ENCODE peak calls at places on chromosomes 5 and 9, in five cellular contexts. C, K, M, L and Z are unnamed samples.

GRCh38 chr9:86454701-86455402 is 100.6 kb upstream of the TUT7 start:
- DNase-seq in C (no peak), L (peak; percentile 31), K (no peak), M (no peak), Z (no peak)

GRCh38 chr5:142979636-142980035 is 209.5 kb downstream of the ARHGAP26 start:
- DNase-seq in L (no peak), C (peak; percentile 44), M (no peak), K (no peak), Z (no peak)

GRCh38 chr5:173907686-173908371 is 19.7 kb downstream of the CPEB4 start:
- DNase-seq in L (no peak), M (no peak), C (no peak), K (no peak), Z (no peak)

GRCh38 chr9:3687136-3687535 is 161.3 kb upstream of the RFX3 start:
- DNase-seq in M (no peak), C (no peak), L (no peak), K (no peak), Z (no peak)

GRCh38 chr5:94968507-94969095 is 316.3 kb downstream of the MCTP1 start:
- DNase-seq in M (no peak), K (peak; percentile 59), L (peak; percentile 33), C (peak; percentile 31), Z (peak; percentile 70)

GRCh38 chr5:50711280-50711679 is 44.8 kb downstream of the PARP8 start:
- DNase-seq in L (no peak), C (no peak), K (no peak), M (no peak), Z (peak; percentile 61)

GRCh38 chr9:129509508-129509907 is 111.4 kb downstream of the C9orf50 start:
- DNase-seq in M (no peak), C (no peak), L (no peak), K (no peak), Z (peak; percentile 96)

GRCh38 chr9:95516221-95516735 is 493 bp downstream of the PTCH1 start:
- DNase-seq in L (no peak), C (no peak), K (no peak), M (no peak), Z (no peak)

GRCh38 chr5:5652181-5652580 is 229.7 kb downstream of the ICE1 start:
- DNase-seq in M (no peak), C (no peak), K (no peak), L (no peak), Z (no peak)

GRCh38 chr9:70411141-70411929 is 3.1 kb downstream of the KLF9 start:
- DNase-seq in K (no peak), L (no peak), C (no peak), M (no peak), Z (peak; percentile 84)

GRCh38 chr9:114507726-114508125 is 2.5 kb upstream of the WHRN start:
- DNase-seq in C (no peak), K (peak; percentile 32), M (no peak), L (no peak), Z (peak; percentile 46)

GRCh38 chr9:76557674-76558073 is 98.7 kb downstream of the GCNT1 start:
- DNase-seq in C (no peak), K (no peak), L (no peak), M (no peak), Z (no peak)

GRCh38 chr9:88538311-88539085 is 3.5 kb downstream of the NXNL2 start:
- DNase-seq in M (no peak), L (no peak), K (no peak), C (no peak), Z (no peak)

GRCh38 chr5:51225671-51226419 is 157.4 kb upstream of the ISL1 start:
- DNase-seq in M (no peak), C (no peak), L (no peak), K (no peak), Z (no peak)

GRCh38 chr5:34022131-34022705 is 14.4 kb upstream of the AMACR start:
- DNase-seq in C (no peak), M (no peak), L (no peak), K (no peak), Z (no peak)

GRCh38 chr9:136312436-136312835 is 8.5 kb upstream of the CCDC187 start:
- DNase-seq in K (no peak), M (no peak), L (no peak), C (no peak), Z (peak; percentile 55)

GRCh38 chr9:104855837-104856236 is 72.1 kb downstream of the ABCA1 start:
- DNase-seq in K (no peak), L (no peak), M (no peak), C (no peak), Z (no peak)

GRCh38 chr5:38069360-38069759 is 189.0 kb upstream of the EGFLAM start:
- DNase-seq in L (peak; percentile 3), M (no peak), C (no peak), K (no peak), Z (peak; percentile 27)

GRCh38 chr9:90860382-90860781 is 58.8 kb downstream of the SYK start:
- DNase-seq in K (no peak), C (peak; percentile 6), L (no peak), M (no peak), Z (no peak)

GRCh38 chr9:128128836-128129590 is 1.5 kb upstream of the PTGES2 start:
- DNase-seq in M (no peak), C (no peak), L (no peak), K (no peak), Z (no peak)
- H2BK12ac ChIP-seq in M (no peak overlapping the region), C (no peak overlapping the region), L (no peak overlapping the region), K (no peak overlapping the region), Z (peak overlapping the region; percentile 21)

DNA sequence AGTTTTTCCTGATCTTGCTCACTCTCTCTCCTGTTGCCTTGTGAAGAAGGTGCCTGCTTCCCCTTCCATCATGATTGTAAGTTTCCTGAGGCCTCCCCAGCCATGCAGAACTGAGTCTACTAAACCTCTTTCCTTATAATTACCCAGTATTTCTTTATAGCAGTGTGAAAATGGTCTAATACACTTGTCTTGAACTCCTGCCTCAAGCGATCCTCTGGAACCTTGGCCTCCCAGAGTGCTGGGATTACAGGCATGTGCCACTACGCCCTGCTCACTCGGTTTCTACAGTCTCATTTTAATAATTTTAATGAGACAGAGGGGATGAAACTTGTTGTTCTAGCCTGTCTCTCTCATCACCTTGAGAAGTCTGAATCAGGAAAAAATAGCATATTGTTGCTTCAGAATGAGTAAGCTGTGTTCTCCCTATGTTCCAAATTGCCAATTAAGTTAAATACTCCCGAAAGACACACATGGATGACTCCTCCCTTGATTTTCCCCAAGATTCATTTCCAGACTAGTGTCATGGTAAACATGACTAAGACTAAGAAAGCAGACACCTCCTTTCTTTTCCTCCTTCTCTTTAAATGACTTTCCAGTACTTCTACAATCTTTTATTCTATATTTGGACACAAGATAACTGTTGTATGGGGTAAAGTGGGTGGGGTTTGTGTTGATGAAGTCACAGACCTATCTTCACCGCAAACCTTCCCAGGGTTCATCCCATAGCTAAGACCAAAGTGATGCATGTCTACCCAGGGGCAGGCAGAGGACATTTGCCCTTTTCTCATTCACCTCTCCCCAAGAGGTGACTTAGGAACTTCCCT is 7.8 kb upstream of the DNAJC18 start:
- DNase-seq in L (no peak), C (no peak), M (no peak), K (no peak), Z (peak; percentile 59)
- H2BK5ac ChIP-seq in L (no peak overlapping the region), C (no peak overlapping the region), M (no peak overlapping the region), K (no peak overlapping the region), Z (no peak overlapping the region)

DNA sequence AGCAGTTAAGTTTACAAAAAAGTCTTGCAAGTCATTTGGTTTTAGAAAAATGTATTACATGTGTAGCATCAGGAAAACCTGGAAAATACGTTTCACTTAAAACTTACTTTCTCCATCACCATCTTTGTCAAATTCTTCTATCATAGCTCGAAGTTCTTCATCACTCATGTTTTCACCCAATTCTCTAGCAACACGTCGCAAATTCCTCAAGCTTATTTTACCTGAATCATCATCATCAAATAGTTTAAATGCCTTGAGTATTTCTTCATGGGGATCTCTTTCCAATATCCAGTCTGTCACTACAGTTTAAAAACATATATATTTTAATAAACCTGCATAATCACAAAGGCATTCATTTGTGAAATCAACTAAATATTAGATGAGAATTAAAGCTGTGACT is 10.3 kb downstream of the CETN3 start:
- DNase-seq in L (no peak), M (no peak), C (no peak), K (no peak), Z (no peak)
- H2BK12ac ChIP-seq in L (no peak overlapping the region), M (no peak overlapping the region), C (no peak overlapping the region), K (no peak overlapping the region), Z (no peak overlapping the region)

DNA sequence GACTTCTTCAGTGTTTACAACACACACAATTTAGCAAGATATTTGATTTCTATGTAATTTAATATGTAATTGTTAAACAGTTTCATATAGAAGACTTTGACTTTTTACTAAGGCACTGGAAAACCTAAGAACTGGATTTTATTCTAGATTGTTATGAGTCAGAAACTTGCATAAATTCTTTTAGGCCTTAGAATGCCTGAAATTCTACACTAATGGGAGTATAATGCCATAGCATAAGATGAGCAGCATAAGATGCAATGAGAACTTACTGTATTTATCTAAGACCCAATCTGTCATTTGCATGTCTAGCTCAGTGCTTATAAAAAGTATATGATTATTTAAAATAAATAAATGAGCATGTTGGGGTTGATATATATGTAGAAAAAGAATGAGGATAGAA is 285.2 kb downstream of the CDH12 start:
- DNase-seq in C (no peak), M (no peak), L (no peak), K (no peak), Z (no peak)
- H2BK5ac ChIP-seq in C (no peak overlapping the region), M (no peak overlapping the region), L (no peak overlapping the region), K (no peak overlapping the region), Z (no peak overlapping the region)

DNA sequence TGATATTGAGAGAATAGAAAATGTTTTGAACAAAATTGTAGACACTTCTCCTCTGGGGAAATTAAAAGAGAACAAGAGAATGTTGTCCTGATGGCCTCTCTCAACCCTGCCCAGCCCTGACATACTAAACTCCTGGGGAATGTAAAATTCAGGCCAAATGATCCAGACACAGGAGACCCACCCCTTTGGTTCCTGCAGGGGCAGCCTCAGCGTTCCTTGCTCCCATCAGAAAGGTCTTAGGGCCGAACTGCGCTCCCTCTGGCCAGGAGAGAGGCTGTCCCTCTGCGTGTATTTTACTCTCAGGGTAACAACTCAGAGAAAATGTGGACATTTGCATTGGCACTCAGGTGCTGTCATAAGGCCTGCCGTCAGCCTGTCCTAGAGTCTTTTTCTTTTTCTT is 616.3 kb upstream of the KLF4 start:
- DNase-seq in K (no peak), L (no peak), C (peak; percentile 74), M (no peak), Z (no peak)
- H2BK12ac ChIP-seq in K (no peak overlapping the region), L (no peak overlapping the region), C (no peak overlapping the region), M (no peak overlapping the region), Z (no peak overlapping the region)

GRCh38 chr5:176491056-176491646 is 43.0 kb downstream of the FAF2 start:
- DNase-seq in M (no peak), L (no peak), K (no peak), C (no peak), Z (no peak)

GRCh38 chr5:176491901-176492300 is 43.7 kb downstream of the FAF2 start:
- DNase-seq in C (no peak), K (no peak), L (no peak), M (no peak), Z (no peak)

GRCh38 chr5:176489077-176489476 is 40.9 kb downstream of the FAF2 start:
- DNase-seq in L (no peak), C (no peak), K (no peak), M (no peak), Z (no peak)

GRCh38 chr5:176492431-176492830 is 44.2 kb downstream of the FAF2 start:
- DNase-seq in K (no peak), L (peak; percentile 42), C (no peak), M (no peak), Z (no peak)

DNA sequence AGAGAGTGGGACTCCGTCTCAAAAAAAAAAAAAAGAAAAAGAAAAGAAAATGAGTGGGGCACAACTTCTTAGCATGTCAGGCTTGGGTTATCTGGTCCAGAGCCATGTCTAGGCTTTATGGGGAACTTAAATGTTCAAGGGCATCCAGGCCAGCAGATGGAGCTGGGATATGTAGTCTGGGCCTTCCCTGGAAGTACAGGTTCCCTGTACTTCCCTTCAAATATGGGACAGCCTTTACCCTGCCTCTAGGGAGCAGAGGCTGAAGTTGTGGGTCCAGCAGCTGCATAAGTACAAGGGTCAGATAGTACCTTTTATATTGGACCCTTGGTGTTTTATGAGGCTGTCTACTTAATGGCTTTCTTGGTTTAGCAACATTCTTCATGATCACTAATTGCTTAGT is 42.1 kb downstream of the FAF2 start:
- DNase-seq in C (no peak), K (no peak), L (no peak), M (no peak), Z (no peak)
- H2BK5ac ChIP-seq in C (no peak overlapping the region), K (no peak overlapping the region), L (no peak overlapping the region), M (no peak overlapping the region), Z (no peak overlapping the region)